ENCODE peak calls at places on chromosomes 13 and 19, in five cellular contexts. N, F, U, I and V are unnamed samples.

GRCh38 chr13:24267283-24267682 is 42.1 kb upstream of the C1QTNF9 start:
- DNase-seq in N (peak; percentile 72), I (no peak), U (no peak), F (no peak), V (peak; percentile 47)

GRCh38 chr19:17687857-17688784 is at the start of gene UNC13A:
- DNase-seq in F (no peak), I (peak; percentile 29), U (peak; percentile 73), N (peak; percentile 28), V (peak; percentile 81)

GRCh38 chr13:52921194-52921593 is 72.8 kb upstream of the PCDH8 start:
- DNase-seq in F (no peak), N (peak; percentile 74), I (no peak), U (no peak), V (peak; percentile 47)

GRCh38 chr19:51470966-51471365 is 7.4 kb upstream of the CEACAM18 start:
- DNase-seq in I (no peak), U (no peak), N (no peak), F (no peak), V (no peak)

GRCh38 chr19:34345934-34346333 is 19.1 kb upstream of the GPI start:
- DNase-seq in N (peak; percentile 73), I (peak; percentile 63), F (peak; percentile 36), U (peak; percentile 88), V (peak; percentile 82)

GRCh38 chr13:43725460-43725859 is 61.3 kb downstream of the ENOX1 start:
- DNase-seq in F (no peak), I (no peak), U (peak; percentile 12), N (no peak), V (no peak)

GRCh38 chr19:34787059-34787824 is 14.2 kb upstream of the ZNF599 start:
- DNase-seq in F (no peak), N (no peak), U (no peak), I (no peak), V (no peak)

GRCh38 chr19:584240-585001 is 5.3 kb upstream of the HCN2 start:
- DNase-seq in F (no peak), U (peak; percentile 73), N (peak; percentile 68), I (peak; percentile 27), V (peak; percentile 91)

GRCh38 chr13:49022472-49023144 is 46.9 kb downstream of the FNDC3A start:
- DNase-seq in I (peak; percentile 36), U (peak; percentile 56), F (no peak), N (no peak), V (no peak)

GRCh38 chr13:113812140-113813036 is 51.5 kb downstream of the GAS6 start:
- DNase-seq in I (no peak), N (no peak), U (peak; percentile 28), F (no peak), V (no peak)

GRCh38 chr19:17320435-17320834 is 11.1 kb downstream of the DDA1 start:
- DNase-seq in U (no peak), F (no peak), N (no peak), I (no peak), V (no peak)

GRCh38 chr19:4229179-4229931 is at the start of gene EBI3:
- DNase-seq in F (no peak), U (peak; percentile 66), I (peak; percentile 65), N (peak; percentile 96), V (peak; percentile 87)

GRCh38 chr13:105774739-105775460 is 760.6 kb downstream of the EFNB2 start:
- DNase-seq in N (peak; percentile 12), F (no peak), I (peak; percentile 2), U (no peak), V (no peak)

GRCh38 chr13:48977973-48978372 is 2.3 kb downstream of the FNDC3A start:
- DNase-seq in U (peak; percentile 66), F (no peak), I (peak; percentile 57), N (peak; percentile 7), V (peak; percentile 24)

GRCh38 chr13:66933994-66934393 is 296.1 kb downstream of the PCDH9 start:
- DNase-seq in F (no peak), U (peak; percentile 88), N (no peak), I (peak; percentile 90), V (no peak)

GRCh38 chr19:35266904-35267817 is 1.6 kb upstream of the USF2 start:
- DNase-seq in I (peak; percentile 10), F (peak; percentile 57), N (peak; percentile 62), U (peak; percentile 65), V (peak; percentile 67)

GRCh38 chr13:27981006-27981708 is 7.3 kb downstream of the URAD start:
- DNase-seq in U (no peak), I (no peak), N (no peak), F (no peak), V (no peak)

GRCh38 chr19:17020823-17021222 is 5.8 kb downstream of the CPAMD8 start:
- DNase-seq in I (no peak), F (no peak), N (peak; percentile 31), U (no peak), V (no peak)

GRCh38 chr13:112583592-112584277 is 4.2 kb downstream of the TUBGCP3 start:
- DNase-seq in N (peak; percentile 77), U (no peak), I (no peak), F (peak; percentile 49), V (peak; percentile 65)

GRCh38 chr13:21625366-21625765 is 21.4 kb upstream of the MICU2 start:
- DNase-seq in I (peak; percentile 52), F (no peak), N (peak; percentile 67), U (peak; percentile 23), V (peak; percentile 52)

GRCh38 chr19:44608391-44608821 is 5.0 kb upstream of the IGSF23 start:
- DNase-seq in N (no peak), F (no peak), I (peak; percentile 69), U (peak; percentile 51), V (no peak)

GRCh38 chr13:70255406-70255991 is 147.2 kb upstream of the KLHL1 start:
- DNase-seq in U (no peak), N (no peak), F (no peak), I (no peak), V (no peak)

DNA sequence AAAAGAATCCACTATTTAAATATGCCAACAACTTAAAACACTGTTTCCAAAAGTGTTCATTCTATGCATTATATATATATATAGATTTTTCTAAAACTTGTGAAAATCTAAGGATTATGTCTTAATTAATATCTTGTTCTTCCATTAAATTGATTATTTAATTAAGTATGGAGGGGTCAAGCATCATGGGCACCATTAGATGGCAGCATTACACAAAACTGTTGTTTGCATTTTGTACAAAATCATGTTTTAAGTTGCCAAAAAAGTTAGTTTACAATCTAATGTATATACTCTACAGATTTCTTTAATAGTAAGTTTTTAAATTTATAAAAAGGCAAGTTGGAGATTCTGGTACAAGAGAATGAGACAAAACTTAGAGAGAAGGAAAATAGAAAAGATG is 213.2 kb upstream of the EDNRB start:
- DNase-seq in U (no peak), I (peak; percentile 14), F (no peak), N (no peak), V (no peak)
- TF ChIP-seq CTCF in U (peak; percentile 35), I (peak; percentile 52), F (no peak), N (peak; percentile 11), V (peak; percentile 20)

DNA sequence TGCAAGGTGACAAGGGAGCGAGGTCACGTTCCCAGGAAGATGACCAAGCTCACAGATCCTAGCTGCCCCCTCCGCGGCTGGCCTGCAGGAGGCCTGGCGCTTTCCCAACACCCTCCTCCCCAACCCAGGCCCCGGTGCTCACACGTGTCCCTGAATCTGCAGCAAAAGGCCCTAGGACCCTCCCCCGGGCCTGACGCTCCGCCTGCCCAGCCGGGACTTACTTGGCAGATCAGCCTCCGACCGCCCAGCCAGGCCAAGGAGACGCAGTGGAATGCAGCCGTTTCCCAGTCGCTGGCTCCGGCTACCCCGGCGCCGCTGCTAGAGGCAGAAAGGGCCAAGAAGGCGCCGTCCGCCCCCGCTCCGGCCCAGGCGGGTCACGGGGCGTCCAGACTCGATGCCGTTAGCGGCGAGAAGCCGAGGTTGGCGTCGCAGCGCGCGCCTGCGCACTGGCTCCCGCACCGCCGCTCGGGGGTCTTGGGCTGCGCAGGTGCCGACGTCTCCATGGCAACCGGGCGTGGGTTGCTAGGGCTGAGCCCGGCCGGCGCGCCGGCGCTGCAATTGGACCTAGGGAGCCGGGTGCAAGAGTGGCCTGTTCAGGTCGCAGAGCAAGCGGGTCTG is at the start of gene PNMA8A:
- DNase-seq in U (peak; percentile 79), I (peak; percentile 57), F (no peak), N (no peak), V (peak; percentile 48)
- TF ChIP-seq CTCF in U (peak; percentile 14), I (no peak), F (no peak), N (no peak), V (no peak)

DNA sequence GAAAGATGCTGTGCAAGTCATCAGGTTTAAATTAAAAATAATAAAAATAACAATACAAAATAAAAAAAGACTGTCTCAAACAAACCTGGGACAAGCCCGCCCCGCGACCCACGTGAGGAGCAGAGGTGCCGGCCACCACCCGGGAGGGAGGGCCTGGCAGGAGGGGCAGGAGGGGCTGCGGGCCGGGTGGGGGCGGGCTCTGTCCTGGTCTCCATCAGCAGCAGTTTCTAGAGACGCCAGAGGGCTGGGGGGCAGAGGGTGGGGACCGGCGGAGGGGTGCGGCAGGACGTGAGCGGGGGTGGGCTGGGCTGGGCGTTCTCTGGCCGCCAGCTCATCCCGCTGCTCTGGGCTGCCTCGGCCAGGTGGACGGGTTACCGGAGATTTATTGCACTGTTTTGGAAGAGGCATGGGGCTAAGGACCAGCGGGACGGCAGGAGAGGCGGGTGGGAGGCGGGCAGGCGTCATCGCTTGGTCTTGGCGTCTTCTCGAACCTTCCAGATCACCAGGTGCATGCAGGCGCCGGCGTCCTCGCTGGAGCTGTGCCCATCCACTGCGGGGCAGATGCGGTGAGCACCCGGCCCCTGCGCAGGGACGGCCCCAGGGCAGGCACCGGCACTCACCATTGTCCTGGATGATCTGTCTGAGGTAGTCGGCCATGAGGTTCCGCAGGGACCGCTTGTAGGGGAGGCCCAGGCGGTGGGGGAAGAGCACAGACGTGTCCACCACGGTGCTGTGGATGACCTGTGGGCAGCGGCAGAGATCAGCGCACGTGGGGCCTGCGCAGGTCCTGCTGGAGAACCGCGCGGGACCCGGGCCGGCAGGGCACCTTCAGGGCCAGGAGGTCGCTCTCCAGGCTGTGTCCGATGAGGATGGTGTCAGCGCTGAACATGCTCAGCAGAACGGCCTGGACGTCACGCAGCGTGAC is 3.8 kb upstream of the ATP8B3 start:
- DNase-seq in F (no peak), N (no peak), U (no peak), I (no peak), V (no peak)
- TF ChIP-seq CTCF in F (no peak), N (no peak), U (no peak), I (no peak), V (no peak)

GRCh38 chr19:39843919-39844793 is 2.0 kb downstream of the FBL start:
- DNase-seq in U (peak; percentile 73), F (no peak), I (peak; percentile 58), N (peak; percentile 73), V (peak; percentile 68)

GRCh38 chr19:39845172-39845571 is 1.0 kb downstream of the FBL start:
- DNase-seq in I (no peak), N (no peak), U (no peak), F (no peak), V (no peak)

GRCh38 chr19:39846678-39847486 is 703 bp upstream of the FBL start:
- DNase-seq in N (no peak), I (no peak), U (peak; percentile 54), F (no peak), V (no peak)

GRCh38 chr19:39846176-39846677 is at the start of gene FBL:
- DNase-seq in N (peak; percentile 97), F (peak; percentile 93), I (peak; percentile 85), U (peak; percentile 97), V (peak; percentile 98)

DNA sequence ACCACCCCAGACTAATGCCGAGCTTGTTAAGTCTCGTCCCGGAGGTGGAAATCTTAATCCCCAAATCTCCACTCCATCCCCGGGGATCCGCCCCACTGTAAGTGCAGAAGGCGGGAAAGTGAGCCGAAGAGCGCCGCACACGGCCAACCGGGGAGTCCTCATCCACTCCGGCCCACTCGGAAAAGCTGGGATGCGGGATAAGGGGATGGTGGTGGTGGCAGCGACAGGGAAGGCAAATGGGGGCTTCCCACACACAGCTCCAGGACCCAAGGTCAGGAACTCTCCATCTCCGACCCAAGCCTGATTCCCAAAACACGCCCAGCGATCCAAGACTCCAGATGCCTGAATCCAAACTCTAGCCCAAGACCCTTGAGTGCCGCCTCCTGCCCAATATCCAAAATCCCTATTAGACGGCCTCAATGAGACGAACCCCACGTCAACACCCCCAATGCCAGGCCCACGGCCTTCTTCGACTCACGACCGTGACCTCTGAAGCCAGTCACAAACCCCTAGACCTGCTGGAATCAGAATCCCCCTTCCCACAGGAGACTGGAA is 481 bp downstream of the FBL start:
- DNase-seq in I (no peak), U (peak; percentile 70), N (peak; percentile 25), F (no peak), V (no peak)
- TF ChIP-seq CTCF in I (peak; percentile 20), U (no peak), N (no peak), F (no peak), V (no peak)